ENCODE peak calls at places on chromosomes 7 and 10, in seven cellular contexts. M, N, W, B, Z, Q and L are unnamed samples.
A peak's percentile ranks its signal among the peaks of the same experiment; 100 is the strongest.

GRCh38 chr7:55641273-55641691 is 69.0 kb upstream of the VOPP1 start:
- DNase-seq in N (peak; percentile 81), B (peak; percentile 64), M (peak; percentile 8), W (no peak), Q (peak; percentile 27), Z (peak; percentile 47), L (no peak)

GRCh38 chr7:13279854-13280435 is 592.5 kb downstream of the ARL4A start:
- DNase-seq in B (no peak), M (no peak), Z (no peak), N (peak; percentile 33), Q (no peak), W (no peak), L (no peak)

GRCh38 chr7:142868881-142869415 is 14.1 kb downstream of the EPHB6 start:
- DNase-seq in Z (peak; percentile 11), M (no peak), N (no peak), W (no peak), Q (no peak), B (peak; percentile 33), L (no peak)

GRCh38 chr10:70272925-70273316 is 10.9 kb downstream of the NPFFR1 start:
- DNase-seq in N (peak; percentile 37), W (no peak), M (no peak), Z (no peak), B (no peak), Q (no peak), L (no peak)

GRCh38 chr7:55546826-55547225 is 25.5 kb downstream of the VOPP1 start:
- DNase-seq in N (peak; percentile 84), Q (no peak), M (peak; percentile 33), Z (peak; percentile 61), B (peak; percentile 53), W (no peak), L (peak; percentile 58)

GRCh38 chr10:32049113-32049512 is 7.1 kb downstream of the KIF5B start:
- DNase-seq in Z (no peak), M (no peak), Q (no peak), B (no peak), W (no peak), N (no peak), L (no peak)

GRCh38 chr10:84235096-84235495 is 6.2 kb downstream of the LRIT1 start:
- DNase-seq in B (no peak), W (no peak), Z (no peak), Q (no peak), M (no peak), N (no peak), L (no peak)

GRCh38 chr7:1120791-1121190 is 32.9 kb downstream of the GPER1 start:
- DNase-seq in B (no peak), W (no peak), M (no peak), N (no peak), Q (no peak), Z (no peak), L (no peak)

GRCh38 chr10:11440250-11441150 is 170.9 kb downstream of the USP6NL start:
- DNase-seq in B (peak; percentile 24), N (no peak), M (no peak), Q (no peak), W (no peak), Z (no peak), L (no peak)

GRCh38 chr7:104553074-104553473 is 224.7 kb downstream of the LHFPL3 start:
- DNase-seq in N (no peak), Z (no peak), W (no peak), M (peak; percentile 8), Q (no peak), B (no peak), L (no peak)

GRCh38 chr7:117075934-117076333 is 122.6 kb downstream of the ST7 start:
- DNase-seq in Z (no peak), Q (no peak), B (no peak), N (no peak), M (no peak), W (no peak), L (no peak)

GRCh38 chr7:2060701-2061100 is 172.0 kb downstream of the MAD1L1 start:
- DNase-seq in Q (no peak), B (no peak), Z (no peak), N (no peak), W (no peak), M (no peak), L (no peak)

GRCh38 chr7:87853237-87853864 is 22.8 kb downstream of the SLC25A40 start:
- DNase-seq in Q (no peak), B (no peak), Z (no peak), N (no peak), M (no peak), W (no peak), L (no peak)

GRCh38 chr10:21754410-21755011 is 220.5 kb downstream of the MLLT10 start:
- DNase-seq in Z (no peak), Q (no peak), W (no peak), M (no peak), B (peak; percentile 52), N (no peak), L (no peak)

GRCh38 chr7:673681-674453 is 52.6 kb upstream of the DNAAF5 start:
- DNase-seq in N (no peak), Q (no peak), W (no peak), M (no peak), Z (no peak), B (no peak), L (no peak)

GRCh38 chr7:154841731-154842331 is 161.1 kb downstream of the PAXIP1 start:
- DNase-seq in M (no peak), B (peak; percentile 61), Q (no peak), W (no peak), N (no peak), Z (no peak), L (no peak)

GRCh38 chr7:158828343-158829020 is 827 bp downstream of the ESYT2 start:
- DNase-seq in B (peak; percentile 90), N (peak; percentile 29), M (no peak), Q (peak; percentile 66), Z (peak; percentile 55), W (peak; percentile 88), L (peak; percentile 22)

GRCh38 chr7:105963038-105963667 is at the start of gene CDHR3:
- DNase-seq in N (no peak), M (no peak), Z (no peak), W (no peak), Q (no peak), B (peak; percentile 94), L (no peak)

GRCh38 chr7:23072916-23073315 is 32.7 kb upstream of the KLHL7 start:
- DNase-seq in N (no peak), M (no peak), W (no peak), Z (no peak), Q (no peak), B (peak; percentile 62), L (no peak)

GRCh38 chr10:58326967-58327381 is 7.8 kb upstream of the UBE2D1 start:
- DNase-seq in Z (no peak), W (peak; percentile 76), B (peak; percentile 72), Q (peak; percentile 23), N (no peak), M (peak; percentile 12), L (no peak)

GRCh38 chr10:5776150-5776880 is 36.9 kb downstream of the GDI2 start:
- DNase-seq in B (peak; percentile 71), W (no peak), M (no peak), N (peak; percentile 24), Z (no peak), Q (no peak), L (no peak)

GRCh38 chr10:100045592-100045991 is 35.8 kb upstream of the DNMBP start:
- DNase-seq in B (no peak), M (no peak), Z (no peak), N (no peak), Q (no peak), W (no peak), L (no peak)

GRCh38 chr7:44893710-44894135 is 8.4 kb upstream of the PURB start:
- DNase-seq in N (no peak), M (no peak), Z (no peak), Q (no peak), W (no peak), B (no peak), L (no peak)

DNA sequence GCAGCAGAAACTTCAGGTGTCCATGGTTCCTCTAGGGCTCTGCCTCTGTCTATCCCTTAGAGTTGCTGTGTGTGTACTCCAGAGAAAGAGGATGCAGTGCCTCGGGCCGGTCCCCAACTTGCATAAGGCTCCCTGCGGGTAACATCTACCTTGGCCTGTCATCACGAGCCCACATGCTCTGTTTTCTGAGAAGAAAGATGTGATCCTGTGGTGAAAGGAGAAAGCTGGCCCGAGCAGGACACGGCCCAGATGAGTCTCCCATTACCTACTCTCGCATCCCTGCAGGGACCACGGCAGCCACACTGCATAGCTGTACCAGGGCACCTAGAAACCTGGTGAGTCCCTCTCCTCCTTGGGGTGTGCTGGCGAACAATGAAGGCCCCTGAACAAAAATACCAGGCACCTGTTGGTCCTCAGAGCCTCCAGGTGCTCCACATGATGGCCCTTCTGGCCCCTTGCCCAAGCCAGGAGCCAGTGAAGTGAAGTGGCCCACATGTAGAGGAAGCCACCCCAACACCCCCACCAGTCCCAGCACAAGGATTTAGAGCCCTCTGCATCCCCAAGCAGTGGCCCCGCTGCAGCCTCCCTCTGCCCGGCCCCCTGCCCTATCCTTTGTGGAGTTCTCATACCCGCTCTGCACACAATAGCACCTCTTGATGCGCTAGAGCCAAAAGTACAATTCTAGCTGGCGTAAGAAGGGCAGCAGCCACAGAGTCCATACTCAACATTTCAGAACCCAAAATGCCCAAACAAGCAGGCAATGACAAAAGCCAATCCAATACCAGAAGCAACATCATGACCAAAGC is 106.7 kb downstream of the ARHGAP22 start:
- DNase-seq in N (no peak), Q (no peak), B (no peak), M (no peak), Z (peak; percentile 12), W (no peak), L (no peak)
- H3K27ac ChIP-seq in N (no peak overlapping the region), Q (no peak overlapping the region), B (no peak overlapping the region), M (no peak overlapping the region), Z (no peak overlapping the region), W (no peak overlapping the region), L (no peak overlapping the region)

DNA sequence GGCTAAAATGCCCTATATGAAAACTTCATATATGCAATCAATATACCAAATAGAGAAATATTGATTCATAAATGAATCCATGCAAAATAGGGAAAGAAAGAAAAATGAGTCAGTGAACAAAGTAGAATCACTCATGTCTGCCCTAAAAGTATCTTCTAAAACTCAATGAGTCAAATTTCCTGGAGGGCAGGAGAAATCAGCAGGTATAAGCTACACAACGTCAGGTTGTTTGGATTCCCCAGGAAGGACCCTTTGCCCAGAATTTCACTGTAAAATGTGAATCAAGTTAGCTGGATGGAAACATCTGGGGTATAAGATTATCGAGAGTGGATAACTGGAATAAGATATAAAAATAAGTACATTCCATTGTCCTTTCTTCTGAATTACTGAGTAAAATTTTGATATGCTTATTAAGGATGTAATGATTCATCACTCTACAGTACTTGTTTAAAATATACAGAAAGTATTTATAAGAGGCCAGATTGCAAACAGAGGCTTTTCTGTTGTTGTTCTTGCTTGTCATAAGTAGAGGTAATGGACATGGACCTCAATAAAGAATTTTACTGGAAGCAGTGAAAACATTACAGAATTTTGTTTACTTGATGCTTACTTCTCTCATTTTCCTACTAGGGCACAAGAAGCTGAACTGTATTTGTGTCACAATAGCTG is 99.0 kb downstream of the AGMO start:
- DNase-seq in Z (no peak), N (no peak), M (no peak), W (no peak), B (no peak), Q (no peak), L (no peak)
- H3K27ac ChIP-seq in Z (no peak overlapping the region), N (no peak overlapping the region), M (peak overlapping the region; percentile 73), W (no peak overlapping the region), B (no peak overlapping the region), Q (no peak overlapping the region), L (no peak overlapping the region)

GRCh38 chr10:33260403-33261239 is 73.8 kb downstream of the NRP1 start:
- DNase-seq in Q (no peak), N (peak; percentile 77), M (no peak), Z (no peak), B (no peak), W (no peak), L (no peak)
- H3K27ac ChIP-seq in Q (no peak overlapping the region), N (peak overlapping the region; percentile 87), M (no peak overlapping the region), Z (no peak overlapping the region), B (no peak overlapping the region), W (no peak overlapping the region), L (no peak overlapping the region)

GRCh38 chr7:74066626-74067025 is 17.0 kb upstream of the LIMK1 start:
- DNase-seq in Q (no peak), N (no peak), M (no peak), Z (no peak), B (no peak), W (peak; percentile 21), L (no peak)
- H3K27ac ChIP-seq in Q (no peak overlapping the region), N (no peak overlapping the region), M (no peak overlapping the region), Z (no peak overlapping the region), B (no peak overlapping the region), W (no peak overlapping the region), L (no peak overlapping the region)